ENCODE peak calls at places on chromosomes 2 and 18, in nine cellular contexts. Y is natural killer cell; O is EH; H is A549; A is COR-L47; N is AG08395; Z is anterior cingulate cortex; Q is activated naive CD8-positive, alpha-beta T cell treated with anti-CD3 and anti-CD28 coated beads, Interleukin-2, amount 10 ng/mL, durations not matched to agents 7 days and 5 days; M is GM20000. P is an unnamed sample.

GRCh38 chr18:9996104-9996503 is 82.3 kb downstream of the VAPA start:
- DNase-seq in Y (no peak), O (peak; percentile 49), H (no peak), A (no peak), N (no peak), Z (no peak), Q (no peak), M (no peak), P (no peak)

GRCh38 chr2:46847185-46847710 is 68.4 kb downstream of the MCFD2 start:
- DNase-seq in Y (no peak), O (peak; percentile 97), H (peak; percentile 52), A (peak; percentile 92), N (peak; percentile 92), Z (peak; percentile 59), Q (no peak), M (no peak), P (no peak)

GRCh38 chr2:7633556-7634153 is 716.4 kb downstream of the RNF144A start:
- DNase-seq in Y (no peak), O (no peak), H (no peak), A (peak; percentile 93), N (no peak), Z (no peak), Q (no peak), M (no peak), P (no peak)

GRCh38 chr18:73214970-73215369 is 347.2 kb upstream of the NETO1 start:
- DNase-seq in Y (no peak), O (no peak), H (no peak), A (no peak), N (no peak), Z (no peak), Q (no peak), M (no peak), P (no peak)

GRCh38 chr2:238202326-238203103 is 980 bp downstream of the ILKAP start:
- DNase-seq in Y (no peak), O (peak; percentile 30), H (peak; percentile 21), A (no peak), N (peak; percentile 36), Z (no peak), Q (no peak), M (peak; percentile 51), P (no peak)

GRCh38 chr2:121664086-121664485 is 14.8 kb upstream of the CLASP1 start:
- DNase-seq in Y (no peak), O (no peak), H (no peak), A (no peak), N (no peak), Z (no peak), Q (no peak), M (no peak), P (no peak)

GRCh38 chr2:28986429-28986828 is 5.3 kb downstream of the TOGARAM2 start:
- DNase-seq in Y (no peak), O (no peak), H (no peak), A (no peak), N (no peak), Z (no peak), Q (no peak), M (no peak), P (no peak)

GRCh38 chr2:113203901-113204519 is 30.2 kb downstream of the PSD4 start:
- DNase-seq in Y (peak; percentile 56), O (peak; percentile 77), H (peak; percentile 82), A (peak; percentile 78), N (peak; percentile 83), Z (peak; percentile 57), Q (peak; percentile 75), M (peak; percentile 85), P (peak; percentile 30)

GRCh38 chr2:196801986-196802385 is 2.5 kb upstream of the GTF3C3 start:
- DNase-seq in Y (no peak), O (peak; percentile 7), H (no peak), A (peak; percentile 10), N (no peak), Z (no peak), Q (no peak), M (no peak), P (no peak)

GRCh38 chr2:187011206-187011605 is 162.2 kb upstream of the ZSWIM2 start:
- DNase-seq in Y (no peak), O (no peak), H (no peak), A (no peak), N (no peak), Z (no peak), Q (no peak), M (no peak), P (no peak)

GRCh38 chr18:48892146-48892855 is 58.5 kb downstream of the SMAD7 start:
- DNase-seq in Y (no peak), O (no peak), H (no peak), A (peak; percentile 54), N (no peak), Z (no peak), Q (peak; percentile 21), M (no peak), P (no peak)